ENCODE peak calls at places on chromosomes 3 and 15, in seven cellular contexts. A is IMR-90, V is mesenchymal stem cell, G is H1, M is trophoblast cell, K is H9, L is mesendoderm. T is an unnamed sample.

GRCh38 chr15:40595219-40595618 is 1.2 kb downstream of the KNL1 start:
- DNase-seq in A (no peak), V (no peak), G (no peak), M (no peak), K (no peak), L (no peak), T (no peak)

GRCh38 chr3:122301063-122301462 is 24.0 kb upstream of the CSTA start:
- DNase-seq in A (no peak), V (no peak), G (no peak), M (no peak), K (no peak), L (no peak), T (no peak)

GRCh38 chr3:28836199-28836598 is 444.7 kb upstream of the RBMS3 start:
- DNase-seq in A (no peak), V (peak; percentile 7), G (no peak), M (no peak), K (no peak), L (peak; percentile 23), T (no peak)

GRCh38 chr3:195808741-195809290 is 2.9 kb downstream of the MUC4 start:
- DNase-seq in A (no peak), V (no peak), G (no peak), M (no peak), K (no peak), L (peak; percentile 48), T (no peak)

GRCh38 chr3:146640955-146641867 is 36.1 kb upstream of the PLSCR5 start:
- DNase-seq in A (peak; percentile 37), V (peak; percentile 65), G (no peak), M (no peak), K (no peak), L (peak; percentile 68), T (peak; percentile 29)

GRCh38 chr3:58043933-58044332 is 35.7 kb downstream of the FLNB start:
- DNase-seq in A (peak; percentile 53), V (peak; percentile 63), G (no peak), M (peak; percentile 53), K (no peak), L (no peak), T (no peak)

GRCh38 chr3:151398895-151399294 is 14.3 kb upstream of the P2RY12 start:
- DNase-seq in A (no peak), V (no peak), G (no peak), M (no peak), K (no peak), L (no peak), T (no peak)

GRCh38 chr15:40085225-40085624 is 23.5 kb downstream of the BMF start:
- DNase-seq in A (peak; percentile 57), V (no peak), G (no peak), M (peak; percentile 46), K (no peak), L (no peak), T (no peak)

GRCh38 chr15:91921188-91921820 is 67.8 kb downstream of the SLCO3A1 start:
- DNase-seq in A (peak; percentile 44), V (no peak), G (no peak), M (no peak), K (no peak), L (no peak), T (no peak)

GRCh38 chr15:43209059-43209824 is 11.6 kb downstream of the EPB42 start:
- DNase-seq in A (no peak), V (no peak), G (no peak), M (peak; percentile 33), K (peak; percentile 87), L (peak; percentile 71), T (no peak)

GRCh38 chr3:172391592-172392302 is 56.5 kb downstream of the GHSR start:
- DNase-seq in A (peak; percentile 74), V (peak; percentile 54), G (no peak), M (no peak), K (no peak), L (no peak), T (no peak)

GRCh38 chr15:38257676-38258075 is 5.0 kb downstream of the SPRED1 start:
- DNase-seq in A (no peak), V (no peak), G (no peak), M (no peak), K (no peak), L (no peak), T (no peak)

GRCh38 chr3:155308831-155309230 is 15.3 kb upstream of the STRIT1 start:
- DNase-seq in A (peak; percentile 68), V (no peak), G (no peak), M (no peak), K (no peak), L (no peak), T (no peak)

GRCh38 chr3:12856626-12857025 is 15.3 kb upstream of the RPL32 start:
- DNase-seq in A (no peak), V (no peak), G (no peak), M (no peak), K (peak; percentile 72), L (no peak), T (no peak)

GRCh38 chr3:31562525-31562924 is 29.8 kb downstream of the STT3B start:
- DNase-seq in A (no peak), V (no peak), G (peak; percentile 87), M (no peak), K (peak; percentile 88), L (peak; percentile 90), T (no peak)

GRCh38 chr15:92797168-92798052 is 102.7 kb upstream of the CHD2 start:
- DNase-seq in A (peak; percentile 81), V (peak; percentile 82), G (no peak), M (peak; percentile 43), K (no peak), L (peak; percentile 76), T (peak; percentile 71)

GRCh38 chr15:56038015-56038414 is 44.6 kb upstream of the NEDD4 start:
- DNase-seq in A (peak; percentile 67), V (peak; percentile 14), G (no peak), M (no peak), K (no peak), L (no peak), T (no peak)

GRCh38 chr15:76312540-76313174 is 1.4 kb upstream of the ETFA start:
- DNase-seq in A (peak; percentile 33), V (peak; percentile 61), G (no peak), M (peak; percentile 64), K (no peak), L (peak; percentile 47), T (no peak)

GRCh38 chr15:60362318-60363023 is 35.3 kb downstream of the ANXA2 start:
- DNase-seq in A (peak; percentile 78), V (peak; percentile 84), G (no peak), M (peak; percentile 59), K (no peak), L (no peak), T (no peak)

GRCh38 chr3:119557874-119558264 is 1.5 kb downstream of the CD80 start:
- DNase-seq in A (no peak), V (no peak), G (no peak), M (no peak), K (no peak), L (no peak), T (no peak)
- H2BK5ac ChIP-seq in A (no peak overlapping the region), V (no peak overlapping the region), G (no peak overlapping the region), M (no peak overlapping the region), K (no peak overlapping the region), L (no peak overlapping the region), T (no peak overlapping the region)

DNA sequence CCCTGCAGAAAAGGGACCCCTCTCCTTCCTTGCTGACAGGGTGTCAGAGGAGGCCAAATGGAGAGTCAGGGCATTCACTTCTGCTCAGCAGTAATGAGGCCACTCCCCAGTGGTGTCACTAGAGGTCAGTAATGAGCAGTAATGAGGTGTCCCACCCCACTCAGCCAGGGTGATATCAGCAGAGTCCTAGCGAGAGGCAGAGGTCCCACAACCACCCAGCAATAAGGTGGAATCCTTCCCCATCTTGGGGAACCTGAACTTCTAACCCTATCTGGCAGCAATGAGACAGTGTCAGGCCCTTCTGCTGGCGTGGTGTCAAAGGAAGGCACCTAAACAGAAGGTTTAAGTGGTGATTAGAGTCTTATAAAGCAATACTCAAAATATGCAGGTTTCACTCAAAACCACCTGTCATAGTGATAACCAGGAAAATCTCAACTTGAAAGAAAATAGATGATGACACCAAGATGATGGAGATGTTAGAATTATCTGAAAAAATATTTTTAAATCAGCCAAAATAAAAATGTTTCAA is 12.9 kb downstream of the OCA2 start:
- DNase-seq in A (peak; percentile 46), V (peak; percentile 66), G (peak; percentile 76), M (peak; percentile 12), K (peak; percentile 71), L (peak; percentile 80), T (no peak)
- H3K4me2 ChIP-seq in A (no peak overlapping the region), V (no peak overlapping the region), G (no peak overlapping the region), M (no peak overlapping the region), K (no peak overlapping the region), L (no peak overlapping the region), T (no peak overlapping the region)

GRCh38 chr3:47151836-47152235 is 12.1 kb downstream of the SETD2 start:
- DNase-seq in A (no peak), V (no peak), G (no peak), M (no peak), K (no peak), L (no peak), T (no peak)
- H2BK5ac ChIP-seq in A (no peak overlapping the region), V (no peak overlapping the region), G (no peak overlapping the region), M (no peak overlapping the region), K (no peak overlapping the region), L (no peak overlapping the region), T (no peak overlapping the region)

GRCh38 chr3:175737646-175738572 is 878.8 kb downstream of the NAALADL2 start:
- DNase-seq in A (peak; percentile 37), V (peak; percentile 46), G (no peak), M (no peak), K (no peak), L (no peak), T (no peak)
- H3K4me2 ChIP-seq in A (no peak overlapping the region), V (no peak overlapping the region), G (no peak overlapping the region), M (no peak overlapping the region), K (no peak overlapping the region), L (no peak overlapping the region), T (no peak overlapping the region)

GRCh38 chr3:70249509-70250160 is 62.8 kb downstream of the MDFIC2 start:
- DNase-seq in A (no peak), V (no peak), G (no peak), M (no peak), K (no peak), L (no peak), T (no peak)

GRCh38 chr3:70247955-70248354 is 64.5 kb downstream of the MDFIC2 start:
- DNase-seq in A (no peak), V (no peak), G (no peak), M (no peak), K (no peak), L (no peak), T (no peak)

GRCh38 chr3:70248856-70249255 is 63.6 kb downstream of the MDFIC2 start:
- DNase-seq in A (no peak), V (no peak), G (no peak), M (no peak), K (no peak), L (no peak), T (no peak)

GRCh38 chr3:70245746-70246525 is 66.5 kb downstream of the MDFIC2 start:
- DNase-seq in A (no peak), V (no peak), G (no peak), M (no peak), K (no peak), L (no peak), T (no peak)

DNA sequence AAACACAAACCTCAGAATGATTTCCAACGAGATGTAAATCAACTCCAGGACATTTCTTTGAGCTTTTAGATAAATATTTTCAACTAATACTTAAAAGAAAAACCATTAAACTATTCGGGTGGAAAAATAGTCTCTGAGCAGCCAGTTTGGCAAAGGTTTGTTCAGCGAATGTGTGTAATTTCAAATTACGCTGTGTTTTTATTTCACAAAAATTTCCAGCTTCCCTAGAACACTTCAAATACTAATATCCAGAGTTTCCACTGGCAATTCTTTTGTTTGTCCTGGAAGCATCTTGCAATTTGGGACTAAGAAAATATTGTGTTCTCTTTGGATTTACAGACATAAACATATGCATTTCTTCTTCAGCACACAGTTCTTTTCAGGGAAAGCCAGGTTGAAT is 62.0 kb downstream of the MDFIC2 start:
- DNase-seq in A (no peak), V (no peak), G (no peak), M (no peak), K (no peak), L (no peak), T (no peak)
- H2BK5ac ChIP-seq in A (no peak overlapping the region), V (no peak overlapping the region), G (no peak overlapping the region), M (no peak overlapping the region), K (no peak overlapping the region), L (no peak overlapping the region), T (no peak overlapping the region)